ENCODE peak calls at places on chromosome 15, in seven cellular contexts. D is ELR; U is hepatocyte; S is stimulated activated CD8-positive, alpha-beta memory T cell treated with anti-CD3 and anti-CD28 coated beads, Interleukin-4, amount 100 ng/mL, for 24 hours; K is T-helper 1 cell; L is NCI-H2081; Q is brain microvascular endothelial cell. R is an unnamed sample.

GRCh38 chr15:50758712-50759205 is 6.7 kb downstream of the SPPL2A start:
- DNase-seq in D (peak; percentile 40), U (no peak), S (no peak), K (no peak), L (no peak), Q (peak; percentile 16), R (no peak)

GRCh38 chr15:68526269-68526668 is 52.5 kb upstream of the CORO2B start:
- DNase-seq in D (peak; percentile 74), U (no peak), S (no peak), K (no peak), L (no peak), Q (peak; percentile 56), R (no peak)

GRCh38 chr15:32884136-32884535 is 166.3 kb downstream of the GREM1 start:
- DNase-seq in D (no peak), U (no peak), S (no peak), K (no peak), L (no peak), Q (no peak), R (no peak)

GRCh38 chr15:101329867-101330380 is 34.9 kb upstream of the SNRPA1 start:
- DNase-seq in D (no peak), U (no peak), S (no peak), K (no peak), L (no peak), Q (no peak), R (no peak)

GRCh38 chr15:88636039-88636438 is 2.8 kb upstream of the ISG20 start:
- DNase-seq in D (no peak), U (peak; percentile 70), S (no peak), K (peak; percentile 65), L (no peak), Q (no peak), R (no peak)

GRCh38 chr15:78969687-78970349 is 25.0 kb upstream of the CTSH start:
- DNase-seq in D (no peak), U (no peak), S (no peak), K (no peak), L (no peak), Q (peak; percentile 11), R (no peak)

GRCh38 chr15:80970018-80970657 is 19.5 kb downstream of the MESD start:
- DNase-seq in D (peak; percentile 65), U (peak; percentile 84), S (peak; percentile 36), K (no peak), L (peak; percentile 73), Q (peak; percentile 55), R (peak; percentile 67)

GRCh38 chr15:42408178-42408577 is 48.9 kb downstream of the CAPN3 start:
- DNase-seq in D (no peak), U (no peak), S (no peak), K (no peak), L (no peak), Q (no peak), R (no peak)

GRCh38 chr15:83304861-83305661 is 20.6 kb upstream of the BNC1 start:
- DNase-seq in D (peak; percentile 50), U (no peak), S (no peak), K (no peak), L (no peak), Q (no peak), R (no peak)

GRCh38 chr15:55780292-55780691 is 37.3 kb upstream of the PRTG start:
- DNase-seq in D (no peak), U (no peak), S (no peak), K (no peak), L (no peak), Q (no peak), R (no peak)

GRCh38 chr15:85795320-85795668 is 569 bp upstream of the KLHL25 start:
- DNase-seq in D (no peak), U (no peak), S (no peak), K (no peak), L (no peak), Q (no peak), R (no peak)

GRCh38 chr15:81185896-81186295 is 10.8 kb upstream of the IL16 start:
- DNase-seq in D (no peak), U (no peak), S (no peak), K (no peak), L (no peak), Q (no peak), R (no peak)

GRCh38 chr15:68304611-68305337 is 27.2 kb downstream of the FEM1B start:
- DNase-seq in D (no peak), U (peak; percentile 40), S (no peak), K (no peak), L (no peak), Q (no peak), R (peak; percentile 26)

GRCh38 chr15:98785796-98786581 is 137.7 kb downstream of the IGF1R start:
- DNase-seq in D (no peak), U (peak; percentile 59), S (no peak), K (no peak), L (no peak), Q (no peak), R (no peak)

GRCh38 chr15:64282701-64283100 is 73.3 kb downstream of the CSNK1G1 start:
- DNase-seq in D (peak; percentile 18), U (no peak), S (no peak), K (no peak), L (no peak), Q (peak; percentile 19), R (no peak)

GRCh38 chr15:81723758-81724157 is 322.1 kb downstream of the MEX3B start:
- DNase-seq in D (no peak), U (peak; percentile 50), S (no peak), K (no peak), L (no peak), Q (no peak), R (no peak)

GRCh38 chr15:80831192-80831591 is 52.0 kb downstream of the CEMIP start:
- DNase-seq in D (no peak), U (no peak), S (no peak), K (no peak), L (no peak), Q (no peak), R (no peak)

GRCh38 chr15:78778422-78778821 is 32.8 kb downstream of the ADAMTS7 start:
- DNase-seq in D (no peak), U (no peak), S (no peak), K (no peak), L (no peak), Q (no peak), R (no peak)

GRCh38 chr15:85616549-85616948 is 178.2 kb downstream of the KLHL25 start:
- DNase-seq in D (no peak), U (no peak), S (no peak), K (no peak), L (no peak), Q (no peak), R (no peak)

GRCh38 chr15:56052389-56053045 is 59.1 kb upstream of the NEDD4 start:
- DNase-seq in D (peak; percentile 75), U (peak; percentile 65), S (no peak), K (no peak), L (no peak), Q (no peak), R (no peak)

GRCh38 chr15:51243774-51244173 is 94.6 kb downstream of the CYP19A1 start:
- DNase-seq in D (peak; percentile 16), U (peak; percentile 27), S (no peak), K (no peak), L (no peak), Q (no peak), R (no peak)

GRCh38 chr15:78368115-78368514 is 28.0 kb downstream of the CRABP1 start:
- DNase-seq in D (no peak), U (no peak), S (no peak), K (no peak), L (no peak), Q (no peak), R (no peak)

GRCh38 chr15:73127302-73127936 is 75.2 kb downstream of the NEO1 start:
- DNase-seq in D (peak; percentile 40), U (peak; percentile 32), S (no peak), K (no peak), L (no peak), Q (peak; percentile 23), R (peak; percentile 36)

GRCh38 chr15:46088486-46089437 is 453.9 kb downstream of the SQOR start:
- DNase-seq in D (no peak), U (no peak), S (no peak), K (no peak), L (no peak), Q (no peak), R (no peak)

GRCh38 chr15:27382296-27382695 is 411.3 kb downstream of the GABRG3 start:
- DNase-seq in D (no peak), U (no peak), S (no peak), K (no peak), L (no peak), Q (no peak), R (no peak)

GRCh38 chr15:73485372-73485771 is 42.4 kb downstream of the REC114 start:
- DNase-seq in D (no peak), U (peak; percentile 5), S (no peak), K (no peak), L (no peak), Q (no peak), R (no peak)

GRCh38 chr15:67799801-67800205 is 25.5 kb upstream of the SKOR1 start:
- DNase-seq in D (no peak), U (no peak), S (no peak), K (no peak), L (no peak), Q (no peak), R (no peak)

GRCh38 chr15:59532770-59533379 is 78.7 kb upstream of the GCNT3 start:
- DNase-seq in D (peak; percentile 60), U (peak; percentile 59), S (no peak), K (no peak), L (peak; percentile 31), Q (peak; percentile 22), R (peak; percentile 20)

GRCh38 chr15:99537344-99537743 is 28.4 kb upstream of the MEF2A start:
- DNase-seq in D (no peak), U (no peak), S (no peak), K (no peak), L (no peak), Q (peak; percentile 47), R (no peak)

GRCh38 chr15:38054488-38054887 is 120.0 kb downstream of the TMCO5A start:
- DNase-seq in D (peak; percentile 69), U (no peak), S (no peak), K (no peak), L (no peak), Q (no peak), R (no peak)

GRCh38 chr15:58569455-58569854 is 137.7 kb downstream of the LIPC start:
- DNase-seq in D (no peak), U (no peak), S (no peak), K (no peak), L (no peak), Q (no peak), R (no peak)

GRCh38 chr15:72155635-72156616 is 37.7 kb downstream of the SENP8 start:
- DNase-seq in D (peak; percentile 83), U (peak; percentile 91), S (peak; percentile 68), K (peak; percentile 40), L (peak; percentile 86), Q (peak; percentile 75), R (peak; percentile 81)

GRCh38 chr15:72206677-72207000 is 9.1 kb upstream of the GRAMD2A start:
- DNase-seq in D (no peak), U (no peak), S (no peak), K (no peak), L (no peak), Q (no peak), R (no peak)

GRCh38 chr15:85563328-85563727 is 182.9 kb downstream of the AKAP13 start:
- DNase-seq in D (no peak), U (peak; percentile 55), S (no peak), K (no peak), L (no peak), Q (no peak), R (no peak)

GRCh38 chr15:40052604-40053003 is 13.6 kb upstream of the SRP14 start:
- DNase-seq in D (no peak), U (no peak), S (no peak), K (no peak), L (no peak), Q (no peak), R (no peak)